ENCODE peak calls at places on chromosomes 1 and 21, in nine cellular contexts. One of them, this sample, is unnamed.

GRCh38 chr21:42495027-42495426 is 997 bp downstream of the RSPH1 start:
- DNase-seq in MCF 10A: no peak
- DNase-seq in NCI-H1436: no peak
- DNase-seq in breast epithelium: no peak
- DNase-seq in stimulated activated CD4-positive, alpha-beta T cell treated with anti-CD3 and anti-CD28 coated beads, Interleukin-1b, Interleukin-23, amount 100 ng/mL, for 48 hours: no peak
- DNase-seq in germinal center: no peak
- DNase-seq in dorsolateral prefrontal cortex: no peak
- DNase-seq in brain microvascular endothelial cell: no peak
- DNase-seq in activated naive CD8-positive, alpha-beta T cell treated with anti-CD3 and anti-CD28 coated beads, Interleukin-2, amount 50 U/mL, for 24 hours: no peak
- DNase-seq in this sample: no peak

GRCh38 chr1:21165076-21165475 is 11.6 kb downstream of the EIF4G3 start:
- DNase-seq in MCF 10A: peak; percentile 78
- DNase-seq in activated naive CD8-positive, alpha-beta T cell treated with anti-CD3 and anti-CD28 coated beads, Interleukin-2, amount 50 U/mL, for 24 hours: no peak
- DNase-seq in NCI-H1436: no peak
- DNase-seq in brain microvascular endothelial cell: no peak
- DNase-seq in dorsolateral prefrontal cortex: no peak
- DNase-seq in breast epithelium: no peak
- DNase-seq in stimulated activated CD4-positive, alpha-beta T cell treated with anti-CD3 and anti-CD28 coated beads, Interleukin-1b, Interleukin-23, amount 100 ng/mL, for 48 hours: no peak
- DNase-seq in germinal center: no peak
- DNase-seq in this sample: no peak

GRCh38 chr1:20485527-20486456 is at the start of gene CAMK2N1:
- DNase-seq in brain microvascular endothelial cell: no peak
- DNase-seq in germinal center: peak; percentile 63
- DNase-seq in dorsolateral prefrontal cortex: peak; percentile 79
- DNase-seq in breast epithelium: peak; percentile 59
- DNase-seq in activated naive CD8-positive, alpha-beta T cell treated with anti-CD3 and anti-CD28 coated beads, Interleukin-2, amount 50 U/mL, for 24 hours: peak; percentile 60
- DNase-seq in stimulated activated CD4-positive, alpha-beta T cell treated with anti-CD3 and anti-CD28 coated beads, Interleukin-1b, Interleukin-23, amount 100 ng/mL, for 48 hours: peak; percentile 30
- DNase-seq in MCF 10A: peak; percentile 22
- DNase-seq in NCI-H1436: peak; percentile 65
- DNase-seq in this sample: peak; percentile 72

GRCh38 chr21:41658321-41658720 is 108.5 kb downstream of the RIPK4 start:
- DNase-seq in dorsolateral prefrontal cortex: no peak
- DNase-seq in breast epithelium: no peak
- DNase-seq in stimulated activated CD4-positive, alpha-beta T cell treated with anti-CD3 and anti-CD28 coated beads, Interleukin-1b, Interleukin-23, amount 100 ng/mL, for 48 hours: no peak
- DNase-seq in brain microvascular endothelial cell: no peak
- DNase-seq in NCI-H1436: no peak
- DNase-seq in activated naive CD8-positive, alpha-beta T cell treated with anti-CD3 and anti-CD28 coated beads, Interleukin-2, amount 50 U/mL, for 24 hours: no peak
- DNase-seq in MCF 10A: no peak
- DNase-seq in germinal center: no peak
- DNase-seq in this sample: no peak

GRCh38 chr1:9391620-9392019 is 98.9 kb downstream of the SPSB1 start:
- DNase-seq in MCF 10A: no peak
- DNase-seq in breast epithelium: no peak
- DNase-seq in stimulated activated CD4-positive, alpha-beta T cell treated with anti-CD3 and anti-CD28 coated beads, Interleukin-1b, Interleukin-23, amount 100 ng/mL, for 48 hours: no peak
- DNase-seq in activated naive CD8-positive, alpha-beta T cell treated with anti-CD3 and anti-CD28 coated beads, Interleukin-2, amount 50 U/mL, for 24 hours: no peak
- DNase-seq in brain microvascular endothelial cell: no peak
- DNase-seq in dorsolateral prefrontal cortex: no peak
- DNase-seq in germinal center: no peak
- DNase-seq in NCI-H1436: no peak
- DNase-seq in this sample: no peak

GRCh38 chr1:150281221-150281757 is 1.1 kb upstream of the CIART start:
- DNase-seq in NCI-H1436: peak; percentile 53
- DNase-seq in breast epithelium: peak; percentile 50
- DNase-seq in brain microvascular endothelial cell: peak; percentile 51
- DNase-seq in germinal center: peak; percentile 53
- DNase-seq in stimulated activated CD4-positive, alpha-beta T cell treated with anti-CD3 and anti-CD28 coated beads, Interleukin-1b, Interleukin-23, amount 100 ng/mL, for 48 hours: peak; percentile 57
- DNase-seq in activated naive CD8-positive, alpha-beta T cell treated with anti-CD3 and anti-CD28 coated beads, Interleukin-2, amount 50 U/mL, for 24 hours: peak; percentile 72
- DNase-seq in dorsolateral prefrontal cortex: peak; percentile 82
- DNase-seq in MCF 10A: peak; percentile 87
- DNase-seq in this sample: peak; percentile 64

GRCh38 chr21:27201197-27201596 is 234.3 kb upstream of the ADAMTS5 start:
- DNase-seq in stimulated activated CD4-positive, alpha-beta T cell treated with anti-CD3 and anti-CD28 coated beads, Interleukin-1b, Interleukin-23, amount 100 ng/mL, for 48 hours: no peak
- DNase-seq in breast epithelium: no peak
- DNase-seq in activated naive CD8-positive, alpha-beta T cell treated with anti-CD3 and anti-CD28 coated beads, Interleukin-2, amount 50 U/mL, for 24 hours: no peak
- DNase-seq in MCF 10A: no peak
- DNase-seq in brain microvascular endothelial cell: peak; percentile 16
- DNase-seq in NCI-H1436: no peak
- DNase-seq in dorsolateral prefrontal cortex: no peak
- DNase-seq in germinal center: no peak
- DNase-seq in this sample: no peak

GRCh38 chr1:90957497-90957896 is 64.3 kb downstream of the ZNF644 start:
- DNase-seq in dorsolateral prefrontal cortex: no peak
- DNase-seq in breast epithelium: no peak
- DNase-seq in MCF 10A: no peak
- DNase-seq in stimulated activated CD4-positive, alpha-beta T cell treated with anti-CD3 and anti-CD28 coated beads, Interleukin-1b, Interleukin-23, amount 100 ng/mL, for 48 hours: no peak
- DNase-seq in germinal center: no peak
- DNase-seq in activated naive CD8-positive, alpha-beta T cell treated with anti-CD3 and anti-CD28 coated beads, Interleukin-2, amount 50 U/mL, for 24 hours: no peak
- DNase-seq in brain microvascular endothelial cell: no peak
- DNase-seq in NCI-H1436: no peak
- DNase-seq in this sample: no peak

GRCh38 chr1:67831850-67832513 is 1.3 kb downstream of the GNG12 start:
- DNase-seq in NCI-H1436: no peak
- DNase-seq in brain microvascular endothelial cell: peak; percentile 69
- DNase-seq in stimulated activated CD4-positive, alpha-beta T cell treated with anti-CD3 and anti-CD28 coated beads, Interleukin-1b, Interleukin-23, amount 100 ng/mL, for 48 hours: no peak
- DNase-seq in activated naive CD8-positive, alpha-beta T cell treated with anti-CD3 and anti-CD28 coated beads, Interleukin-2, amount 50 U/mL, for 24 hours: no peak
- DNase-seq in dorsolateral prefrontal cortex: no peak
- DNase-seq in breast epithelium: peak; percentile 52
- DNase-seq in germinal center: peak; percentile 5
- DNase-seq in MCF 10A: peak; percentile 84
- DNase-seq in this sample: peak; percentile 70

GRCh38 chr21:18460979-18461378 is 57.4 kb upstream of the TMPRSS15 start:
- DNase-seq in MCF 10A: no peak
- DNase-seq in dorsolateral prefrontal cortex: no peak
- DNase-seq in activated naive CD8-positive, alpha-beta T cell treated with anti-CD3 and anti-CD28 coated beads, Interleukin-2, amount 50 U/mL, for 24 hours: no peak
- DNase-seq in brain microvascular endothelial cell: no peak
- DNase-seq in NCI-H1436: no peak
- DNase-seq in germinal center: no peak
- DNase-seq in stimulated activated CD4-positive, alpha-beta T cell treated with anti-CD3 and anti-CD28 coated beads, Interleukin-1b, Interleukin-23, amount 100 ng/mL, for 48 hours: no peak
- DNase-seq in breast epithelium: no peak
- DNase-seq in this sample: no peak

This sample was measured in NCI-H2171 treated with DMSO at 0.1 percent for 48 hours.